ENCODE peak calls at places on chromosomes 5 and 9, in ten cellular contexts. M is brain microvascular endothelial cell, F is suprapubic skin, Y is body of pancreas, N is GM23338, R is esophagus squamous epithelium, O is kidney, P is Peyer's patch, U is PC-9, B is endothelial cell of umbilical vein. C is an unnamed sample.

GRCh38 chr5:66653380-66653779 is 57.2 kb downstream of the MAST4 start:
- DNase-seq in N (no peak), F (no peak), B (peak), O (no peak), P (no peak), Y (no peak), M (peak), R (no peak), U (no peak), C (no peak)

GRCh38 chr9:118652935-118653334 is 716.3 kb downstream of the BRINP1 start:
- DNase-seq in B (no peak), U (no peak), P (no peak), R (no peak), Y (no peak), M (no peak), N (no peak), O (no peak), F (no peak), C (no peak)

GRCh38 chr5:93503598-93504067 is 77.4 kb downstream of the NR2F1-AS1 start:
- DNase-seq in M (peak), F (no peak), B (peak), Y (no peak), R (no peak), O (no peak), U (peak), P (no peak), N (no peak), C (no peak)

GRCh38 chr9:121344062-121344696 is 25.9 kb downstream of the STOM start:
- DNase-seq in R (no peak), O (no peak), F (no peak), Y (no peak), M (no peak), N (no peak), B (no peak), P (no peak), U (no peak), C (no peak)

GRCh38 chr9:127926961-127927456 is 3.6 kb downstream of the PIP5KL1 start:
- DNase-seq in P (no peak), B (no peak), N (peak), O (no peak), U (no peak), R (no peak), M (no peak), F (no peak), Y (no peak), C (no peak)

GRCh38 chr5:144778546-144778945 is 607.9 kb downstream of the KCTD16 start:
- DNase-seq in M (no peak), N (no peak), R (no peak), U (no peak), B (no peak), F (no peak), P (no peak), O (no peak), Y (no peak), C (no peak)

GRCh38 chr9:133754187-133754586 is 16.0 kb upstream of the SARDH start:
- DNase-seq in Y (peak), B (no peak), U (no peak), M (no peak), P (peak), F (no peak), R (no peak), N (no peak), O (peak), C (peak)

GRCh38 chr5:81163641-81164040 is 69.5 kb upstream of the CKMT2 start:
- DNase-seq in U (no peak), P (no peak), O (no peak), F (no peak), M (no peak), N (no peak), R (no peak), B (no peak), Y (no peak), C (no peak)

GRCh38 chr5:18236386-18236785 is 602.1 kb downstream of the TAF11L14 start:
- DNase-seq in U (no peak), M (peak), O (no peak), F (no peak), B (no peak), P (no peak), N (no peak), Y (no peak), R (no peak), C (no peak)

GRCh38 chr5:169064093-169064492 is 236.8 kb downstream of the SLIT3 start:
- DNase-seq in P (no peak), R (no peak), O (no peak), B (peak), Y (no peak), M (peak), U (no peak), N (no peak), F (no peak), C (no peak)

GRCh38 chr5:169065400-169065799 is 235.5 kb downstream of the SLIT3 start:
- DNase-seq in F (no peak), Y (no peak), U (no peak), M (no peak), R (no peak), B (no peak), P (no peak), O (no peak), N (peak), C (no peak)

GRCh38 chr5:169063269-169063919 is 237.5 kb downstream of the SLIT3 start:
- DNase-seq in P (no peak), O (no peak), R (no peak), M (no peak), U (no peak), Y (no peak), F (no peak), N (peak), B (no peak), C (no peak)

GRCh38 chr5:169070413-169070812 is 230.5 kb downstream of the SLIT3 start:
- DNase-seq in N (no peak), U (no peak), Y (no peak), R (no peak), P (no peak), O (no peak), F (no peak), B (no peak), M (no peak), C (no peak)

DNA sequence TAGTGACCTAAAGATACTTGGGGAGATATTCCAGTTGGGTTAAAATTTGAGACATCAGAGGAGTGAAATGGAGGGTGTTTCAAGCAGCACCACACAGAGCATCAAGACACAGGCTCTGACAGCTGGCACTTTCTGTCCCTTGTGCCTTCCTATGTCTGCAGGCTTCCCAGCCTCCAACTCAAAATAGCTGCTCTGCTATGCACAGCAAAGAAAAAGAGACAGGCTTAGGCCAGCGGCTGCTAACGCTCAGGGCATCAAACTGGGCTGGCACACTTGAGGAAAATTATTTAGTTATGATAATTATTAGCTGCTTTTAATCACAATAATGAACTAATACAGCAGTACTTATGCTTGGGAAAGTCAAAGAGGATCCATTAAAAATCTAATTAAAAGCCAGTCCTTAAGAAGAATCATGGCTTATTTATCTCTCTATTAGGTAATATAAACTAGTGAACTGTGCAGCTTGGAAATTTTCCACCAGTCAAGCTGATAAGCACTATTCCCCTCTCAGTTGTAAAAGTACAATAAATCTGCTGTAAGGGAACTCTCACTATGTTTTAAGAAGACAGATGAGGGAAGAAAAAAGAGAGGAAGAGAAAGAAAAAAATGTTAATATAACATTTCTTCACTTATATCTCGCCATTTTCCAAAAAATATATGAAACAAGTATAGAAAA is 233.2 kb downstream of the SLIT3 start:
- DNase-seq in O (no peak), P (no peak), M (no peak), Y (no peak), U (no peak), N (no peak), B (no peak), R (no peak), F (no peak), C (no peak)
- H3K4me3 ChIP-seq in O (no peak), P (no peak), M (no peak), Y (no peak), U (no peak), N (no peak), B (no peak), R (no peak), F (no peak), C (no peak)

DNA sequence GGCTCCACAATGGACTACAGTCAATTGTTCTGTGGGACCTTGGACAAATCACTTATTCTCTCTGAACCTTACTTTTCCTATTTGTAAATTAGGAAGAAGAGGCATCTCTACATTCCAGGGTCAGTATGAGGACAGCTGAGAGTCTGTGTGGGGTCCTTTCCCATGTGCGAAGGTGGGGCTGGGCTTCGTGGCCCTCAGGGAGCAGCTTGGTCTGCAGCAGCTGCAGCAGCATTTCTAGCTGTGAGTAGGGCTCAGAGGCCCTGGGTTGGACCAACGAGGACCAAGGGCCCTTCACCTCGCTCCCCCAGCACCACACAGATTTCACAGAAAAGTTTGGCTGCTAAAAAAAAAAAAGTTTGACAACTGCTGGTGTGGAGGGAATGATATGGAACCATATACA is 9.4 kb upstream of the DDX41 start:
- DNase-seq in B (no peak), N (no peak), U (no peak), O (no peak), F (peak), M (no peak), Y (no peak), R (no peak), P (no peak), C (no peak)
- TF ChIP-seq CTCF in B (no peak), N (no peak), U (no peak), O (no peak), F (no peak), M (no peak), Y (no peak), R (no peak), P (no peak), C (no peak)

GRCh38 chr9:10875752-10876151 is 262.9 kb upstream of the PTPRD start:
- DNase-seq in R (no peak), F (no peak), M (peak), B (peak), U (no peak), O (no peak), P (no peak), Y (no peak), N (no peak), C (no peak)
- H3K27ac ChIP-seq in R (no peak), F (no peak), M (peak), B (peak), U (no peak), O (no peak), P (no peak), Y (no peak), N (no peak), C (no peak)

DNA sequence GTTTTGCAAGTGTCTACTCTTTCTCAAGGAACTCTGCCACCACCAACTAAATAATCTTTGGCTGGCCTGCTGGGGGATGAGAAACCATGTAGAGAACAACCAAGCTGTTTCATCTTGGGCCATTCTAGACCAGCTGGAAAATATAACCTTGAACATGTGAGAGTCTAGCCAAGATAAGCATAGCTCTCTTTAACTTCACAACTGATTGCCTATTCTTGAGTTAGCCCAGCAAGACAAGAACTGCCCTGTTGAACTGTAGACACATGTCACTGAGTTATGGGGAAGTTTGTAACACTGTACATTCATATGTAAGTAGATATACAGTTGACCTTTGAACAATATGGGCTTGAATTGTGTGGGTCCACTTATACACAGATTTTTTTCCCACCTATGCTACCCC is 44.4 kb downstream of the NUP155 start:
- DNase-seq in Y (no peak), B (no peak), N (no peak), P (no peak), F (no peak), U (no peak), R (no peak), M (no peak), O (no peak), C (no peak)
- H3K4me3 ChIP-seq in Y (no peak), B (no peak), N (no peak), P (no peak), F (no peak), U (no peak), R (no peak), M (no peak), O (no peak), C (no peak)

DNA sequence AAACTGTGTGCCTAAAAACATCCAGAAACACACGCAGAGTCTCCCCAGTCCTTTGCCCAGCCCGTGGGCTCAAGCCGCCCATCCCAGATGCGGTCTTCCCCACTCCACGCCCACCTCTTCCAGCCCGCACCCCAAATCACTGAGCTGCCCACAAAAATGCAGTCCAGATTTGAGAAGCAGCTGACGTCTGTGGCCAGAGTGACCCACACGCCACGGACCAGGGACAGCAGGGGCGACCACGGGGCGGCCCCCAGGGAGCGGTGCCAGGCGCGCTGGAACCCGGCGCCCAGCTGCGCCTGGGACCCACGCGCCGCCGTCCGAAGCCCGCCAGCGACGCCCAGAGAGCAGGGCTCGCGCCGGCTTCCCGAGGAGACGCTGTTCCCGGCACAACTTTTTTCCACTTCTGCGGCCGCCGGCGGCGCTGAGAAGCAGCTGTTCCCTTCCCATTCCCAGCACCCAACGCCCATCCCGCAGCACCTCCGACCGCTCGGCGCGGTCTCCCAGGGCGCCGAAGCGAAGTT is 674 bp downstream of the LHFPL2 start:
- DNase-seq in Y (peak), M (peak), N (peak), U (no peak), P (peak), O (peak), R (no peak), F (peak), B (peak), C (peak)
- TF ChIP-seq CTCF in Y (peak), M (peak), N (no peak), U (no peak), P (no peak), O (no peak), R (no peak), F (no peak), B (peak), C (peak)

GRCh38 chr9:70566066-70566465 is 151.6 kb upstream of the KLF9 start:
- DNase-seq in R (no peak), U (no peak), P (no peak), F (no peak), M (no peak), B (no peak), N (no peak), O (no peak), Y (no peak), C (no peak)

GRCh38 chr9:70563010-70563409 is 148.6 kb upstream of the KLF9 start:
- DNase-seq in N (no peak), B (no peak), O (no peak), M (no peak), R (no peak), F (no peak), U (no peak), Y (no peak), P (no peak), C (no peak)

GRCh38 chr9:70563437-70564204 is 149.2 kb upstream of the KLF9 start:
- DNase-seq in U (no peak), M (peak), O (no peak), N (no peak), R (no peak), Y (no peak), B (no peak), P (peak), F (no peak), C (no peak)

GRCh38 chr9:70566743-70567142 is 152.3 kb upstream of the KLF9 start:
- DNase-seq in N (peak), U (no peak), O (no peak), M (no peak), F (no peak), Y (peak), P (no peak), R (no peak), B (no peak), C (no peak)

DNA sequence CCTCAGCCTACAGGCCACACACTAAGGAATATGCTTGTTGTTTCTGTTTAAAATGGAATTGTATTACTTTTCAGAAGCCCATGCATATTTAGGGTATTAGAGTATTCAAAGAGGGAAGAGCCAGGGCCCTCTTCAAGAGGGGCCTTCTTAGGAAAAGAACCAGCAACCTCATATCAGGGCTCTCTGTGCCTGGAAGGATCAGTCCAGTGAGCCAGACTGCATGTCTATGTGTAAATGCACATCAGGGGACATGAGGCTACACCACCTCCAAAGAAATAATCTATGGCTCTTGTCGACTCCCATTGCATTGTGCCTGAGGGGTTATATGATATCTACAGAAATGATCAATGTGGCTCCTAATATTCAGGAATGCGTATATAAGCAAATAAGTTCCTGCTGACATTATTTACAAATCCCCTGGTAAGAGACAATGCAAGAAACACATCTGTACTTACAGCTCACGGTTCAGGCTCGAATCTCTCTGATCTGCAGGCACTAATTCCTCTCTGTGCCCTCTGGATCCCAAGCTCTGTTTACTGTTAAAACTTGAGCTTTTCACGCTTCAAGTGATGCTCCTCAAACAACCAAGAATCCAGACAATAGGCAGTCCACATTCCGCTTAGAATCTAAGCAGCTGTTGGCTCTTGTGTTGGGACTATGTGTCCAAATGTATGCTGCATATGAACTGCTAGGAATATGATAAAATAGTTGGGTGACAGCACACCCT is 150.2 kb upstream of the KLF9 start:
- DNase-seq in P (no peak), Y (no peak), M (no peak), F (no peak), O (no peak), U (no peak), N (no peak), R (no peak), B (no peak), C (no peak)
- H3K27ac ChIP-seq in P (peak), Y (peak), M (no peak), F (peak), O (no peak), U (no peak), N (no peak), R (peak), B (no peak), C (no peak)

GRCh38 chr5:73912755-73913365 is 286.9 kb downstream of the ARHGEF28 start:
- DNase-seq in R (no peak), F (no peak), M (no peak), B (no peak), O (no peak), N (no peak), U (no peak), P (no peak), Y (no peak), C (no peak)
- H3K4me3 ChIP-seq in R (no peak), F (no peak), M (no peak), B (no peak), O (no peak), N (no peak), U (no peak), P (no peak), Y (no peak), C (no peak)

GRCh38 chr5:83513081-83513480 is 41.5 kb downstream of the VCAN start:
- DNase-seq in P (no peak), O (no peak), R (no peak), U (no peak), B (no peak), F (no peak), M (no peak), N (no peak), Y (no peak), C (no peak)

GRCh38 chr5:83518676-83519075 is 47.1 kb downstream of the VCAN start:
- DNase-seq in P (no peak), R (no peak), Y (no peak), B (no peak), M (no peak), O (no peak), N (no peak), F (no peak), U (no peak), C (no peak)

GRCh38 chr5:83513491-83513890 is 41.9 kb downstream of the VCAN start:
- DNase-seq in M (no peak), R (no peak), F (no peak), U (no peak), O (no peak), Y (no peak), P (no peak), B (no peak), N (no peak), C (no peak)

GRCh38 chr5:83516361-83516760 is 44.8 kb downstream of the VCAN start:
- DNase-seq in O (no peak), Y (no peak), P (no peak), R (no peak), F (no peak), B (no peak), M (no peak), N (no peak), U (no peak), C (no peak)

GRCh38 chr5:83516962-83517750 is 45.6 kb downstream of the VCAN start:
- DNase-seq in F (no peak), U (no peak), N (no peak), M (no peak), R (no peak), O (no peak), Y (no peak), P (no peak), B (no peak), C (no peak)
- TF ChIP-seq CTCF in F (no peak), U (no peak), N (no peak), M (no peak), R (no peak), O (no peak), Y (no peak), P (no peak), B (no peak), C (no peak)

GRCh38 chr9:75065513-75065912 is 22.4 kb downstream of the NMRK1 start:
- DNase-seq in F (no peak), P (no peak), R (no peak), U (no peak), B (no peak), O (no peak), Y (no peak), N (no peak), M (no peak), C (no peak)

GRCh38 chr9:75067894-75068293 is 20.1 kb downstream of the NMRK1 start:
- DNase-seq in B (no peak), N (no peak), U (no peak), M (no peak), Y (no peak), P (no peak), O (no peak), F (no peak), R (no peak), C (no peak)

GRCh38 chr9:75061169-75061568 is 26.8 kb downstream of the NMRK1 start:
- DNase-seq in M (no peak), P (no peak), B (no peak), N (no peak), Y (no peak), R (no peak), U (no peak), F (no peak), O (no peak), C (no peak)

GRCh38 chr9:75063556-75064305 is 24.2 kb downstream of the NMRK1 start:
- DNase-seq in O (no peak), B (no peak), M (no peak), F (no peak), U (no peak), Y (no peak), R (no peak), P (no peak), N (no peak), C (no peak)

GRCh38 chr9:75064307-75065025 is 23.5 kb downstream of the NMRK1 start:
- DNase-seq in M (no peak), P (no peak), N (no peak), Y (no peak), O (no peak), F (no peak), B (no peak), U (no peak), R (no peak), C (no peak)
- H3K27ac ChIP-seq in M (no peak), P (no peak), N (no peak), Y (no peak), O (no peak), F (no peak), B (no peak), U (no peak), R (no peak), C (no peak)

C was measured in right lobe of liver.